ENCODE peak calls at places on chromosomes 6 and 20, in nine cellular contexts. One of them, this sample, is unnamed.

GRCh38 chr6:35181933-35182612 is 31.7 kb upstream of the SCUBE3 start:
- DNase-seq in T1000: peak; percentile 41
- DNase-seq in DMS153: no peak
- DNase-seq in dermis microvascular lymphatic vessel endothelial cell: no peak
- DNase-seq in A549: peak; percentile 45
- DNase-seq in Daoy: peak; percentile 94
- DNase-seq in skeletal muscle cell: peak; percentile 72
- DNase-seq in T-cell: no peak
- DNase-seq in M059J: peak; percentile 83
- DNase-seq in this sample: peak; percentile 15

GRCh38 chr6:83872386-83873118 is 13.1 kb downstream of the CYB5R4 start:
- DNase-seq in skeletal muscle cell: no peak
- DNase-seq in dermis microvascular lymphatic vessel endothelial cell: no peak
- DNase-seq in T1000: no peak
- DNase-seq in A549: no peak
- DNase-seq in DMS153: no peak
- DNase-seq in Daoy: peak; percentile 15
- DNase-seq in T-cell: no peak
- DNase-seq in M059J: peak; percentile 26
- DNase-seq in this sample: no peak

GRCh38 chr20:61957961-61958715 is 107.5 kb downstream of the TAF4 start:
- DNase-seq in Daoy: no peak
- DNase-seq in A549: no peak
- DNase-seq in skeletal muscle cell: no peak
- DNase-seq in dermis microvascular lymphatic vessel endothelial cell: no peak
- DNase-seq in M059J: no peak
- DNase-seq in DMS153: no peak
- DNase-seq in T-cell: no peak
- DNase-seq in T1000: no peak
- DNase-seq in this sample: no peak

GRCh38 chr6:9766240-9766915 is 648.5 kb downstream of the TFAP2A start:
- DNase-seq in A549: peak; percentile 5
- DNase-seq in dermis microvascular lymphatic vessel endothelial cell: no peak
- DNase-seq in skeletal muscle cell: no peak
- DNase-seq in T-cell: no peak
- DNase-seq in M059J: peak; percentile 100
- DNase-seq in T1000: peak; percentile 81
- DNase-seq in Daoy: peak; percentile 89
- DNase-seq in DMS153: no peak
- DNase-seq in this sample: peak; percentile 82

GRCh38 chr6:14876778-14877613 is 368.9 kb upstream of the JARID2 start:
- DNase-seq in T1000: no peak
- DNase-seq in DMS153: peak; percentile 30
- DNase-seq in Daoy: peak; percentile 84
- DNase-seq in M059J: peak; percentile 96
- DNase-seq in skeletal muscle cell: peak; percentile 75
- DNase-seq in T-cell: peak; percentile 13
- DNase-seq in dermis microvascular lymphatic vessel endothelial cell: peak; percentile 92
- DNase-seq in A549: no peak
- DNase-seq in this sample: peak; percentile 88

GRCh38 chr20:31856516-31856915 is 11.1 kb upstream of the FOXS1 start:
- DNase-seq in skeletal muscle cell: no peak
- DNase-seq in dermis microvascular lymphatic vessel endothelial cell: no peak
- DNase-seq in DMS153: no peak
- DNase-seq in T1000: no peak
- DNase-seq in A549: no peak
- DNase-seq in M059J: no peak
- DNase-seq in Daoy: no peak
- DNase-seq in T-cell: no peak
- DNase-seq in this sample: no peak

GRCh38 chr20:62493886-62494285 is 18.1 kb upstream of the GATA5 start:
- DNase-seq in M059J: no peak
- DNase-seq in DMS153: no peak
- DNase-seq in Daoy: no peak
- DNase-seq in skeletal muscle cell: no peak
- DNase-seq in T-cell: no peak
- DNase-seq in dermis microvascular lymphatic vessel endothelial cell: no peak
- DNase-seq in A549: no peak
- DNase-seq in T1000: no peak
- DNase-seq in this sample: no peak

GRCh38 chr6:126020305-126021050 is 34.1 kb downstream of the TRMT11 start:
- DNase-seq in DMS153: no peak
- DNase-seq in dermis microvascular lymphatic vessel endothelial cell: no peak
- DNase-seq in skeletal muscle cell: no peak
- DNase-seq in T-cell: no peak
- DNase-seq in T1000: no peak
- DNase-seq in A549: no peak
- DNase-seq in M059J: peak; percentile 30
- DNase-seq in Daoy: no peak
- DNase-seq in this sample: no peak

GRCh38 chr6:33164665-33165373 is 27.4 kb downstream of the COL11A2 start:
- DNase-seq in dermis microvascular lymphatic vessel endothelial cell: no peak
- DNase-seq in A549: no peak
- DNase-seq in T1000: no peak
- DNase-seq in DMS153: no peak
- DNase-seq in Daoy: no peak
- DNase-seq in T-cell: no peak
- DNase-seq in M059J: no peak
- DNase-seq in skeletal muscle cell: no peak
- DNase-seq in this sample: no peak

GRCh38 chr20:44715495-44716308 is 533 bp downstream of the CCN5 start:
- DNase-seq in skeletal muscle cell: no peak
- DNase-seq in T1000: no peak
- DNase-seq in dermis microvascular lymphatic vessel endothelial cell: no peak
- DNase-seq in T-cell: no peak
- DNase-seq in Daoy: no peak
- DNase-seq in A549: no peak
- DNase-seq in M059J: no peak
- DNase-seq in DMS153: no peak
- DNase-seq in this sample: no peak

GRCh38 chr6:157516319-157517026 is 135.5 kb downstream of the ZDHHC14 start:
- DNase-seq in DMS153: no peak
- DNase-seq in skeletal muscle cell: no peak
- DNase-seq in M059J: no peak
- DNase-seq in T1000: no peak
- DNase-seq in A549: no peak
- DNase-seq in Daoy: no peak
- DNase-seq in dermis microvascular lymphatic vessel endothelial cell: no peak
- DNase-seq in T-cell: no peak
- DNase-seq in this sample: no peak

This sample was measured in endothelial cell of umbilical vein.